ENCODE peak calls at places on chromosomes 16 and 17, in eight cellular contexts. One of them, this sample, is unnamed.

GRCh38 chr16:81035975-81036750 is 521 bp downstream of the ATMIN start:
- DNase-seq in naive thymus-derived CD4-positive, alpha-beta T cell: peak; percentile 34
- DNase-seq in midbrain: peak; percentile 32
- DNase-seq in activated T-helper 1 cell treated with anti-CD3 and anti-CD28 coated beads, Interleukin-2, amount 50 U/mL, for 16 hours: peak; percentile 7
- DNase-seq in coronary artery: no peak
- DNase-seq in stimulated activated CD8-positive, alpha-beta memory T cell treated with anti-CD3 and anti-CD28 coated beads, Interleukin-4, amount 100 ng/mL, for 4 hours: no peak
- DNase-seq in NCI-H1930: no peak
- DNase-seq in adrenal gland: peak; percentile 38
- DNase-seq in this sample: no peak

GRCh38 chr17:82178499-82179290 is 33.9 kb downstream of the CCDC57 start:
- DNase-seq in naive thymus-derived CD4-positive, alpha-beta T cell: no peak
- DNase-seq in midbrain: no peak
- DNase-seq in activated T-helper 1 cell treated with anti-CD3 and anti-CD28 coated beads, Interleukin-2, amount 50 U/mL, for 16 hours: no peak
- DNase-seq in coronary artery: no peak
- DNase-seq in stimulated activated CD8-positive, alpha-beta memory T cell treated with anti-CD3 and anti-CD28 coated beads, Interleukin-4, amount 100 ng/mL, for 4 hours: no peak
- DNase-seq in NCI-H1930: no peak
- DNase-seq in adrenal gland: no peak
- DNase-seq in this sample: no peak

GRCh38 chr16:711548-712320 is 3.2 kb upstream of the METRN start:
- DNase-seq in naive thymus-derived CD4-positive, alpha-beta T cell: peak; percentile 58
- DNase-seq in midbrain: peak; percentile 76
- DNase-seq in activated T-helper 1 cell treated with anti-CD3 and anti-CD28 coated beads, Interleukin-2, amount 50 U/mL, for 16 hours: peak; percentile 70
- DNase-seq in coronary artery: no peak
- DNase-seq in stimulated activated CD8-positive, alpha-beta memory T cell treated with anti-CD3 and anti-CD28 coated beads, Interleukin-4, amount 100 ng/mL, for 4 hours: peak; percentile 56
- DNase-seq in NCI-H1930: peak; percentile 54
- DNase-seq in adrenal gland: peak; percentile 80
- DNase-seq in this sample: peak; percentile 87

GRCh38 chr17:58741121-58741625 is 14.5 kb upstream of the PPM1E start:
- DNase-seq in naive thymus-derived CD4-positive, alpha-beta T cell: no peak
- DNase-seq in midbrain: no peak
- DNase-seq in activated T-helper 1 cell treated with anti-CD3 and anti-CD28 coated beads, Interleukin-2, amount 50 U/mL, for 16 hours: no peak
- DNase-seq in coronary artery: no peak
- DNase-seq in stimulated activated CD8-positive, alpha-beta memory T cell treated with anti-CD3 and anti-CD28 coated beads, Interleukin-4, amount 100 ng/mL, for 4 hours: no peak
- DNase-seq in NCI-H1930: no peak
- DNase-seq in adrenal gland: no peak
- DNase-seq in this sample: no peak

GRCh38 chr17:67241719-67242341 is 3.2 kb downstream of the HELZ start:
- DNase-seq in naive thymus-derived CD4-positive, alpha-beta T cell: no peak
- DNase-seq in midbrain: no peak
- DNase-seq in activated T-helper 1 cell treated with anti-CD3 and anti-CD28 coated beads, Interleukin-2, amount 50 U/mL, for 16 hours: no peak
- DNase-seq in coronary artery: no peak
- DNase-seq in stimulated activated CD8-positive, alpha-beta memory T cell treated with anti-CD3 and anti-CD28 coated beads, Interleukin-4, amount 100 ng/mL, for 4 hours: no peak
- DNase-seq in NCI-H1930: no peak
- DNase-seq in adrenal gland: no peak
- DNase-seq in this sample: no peak

GRCh38 chr16:53821957-53822625 is 118.1 kb downstream of the FTO start:
- DNase-seq in naive thymus-derived CD4-positive, alpha-beta T cell: no peak
- DNase-seq in midbrain: no peak
- DNase-seq in activated T-helper 1 cell treated with anti-CD3 and anti-CD28 coated beads, Interleukin-2, amount 50 U/mL, for 16 hours: no peak
- DNase-seq in coronary artery: no peak
- DNase-seq in stimulated activated CD8-positive, alpha-beta memory T cell treated with anti-CD3 and anti-CD28 coated beads, Interleukin-4, amount 100 ng/mL, for 4 hours: no peak
- DNase-seq in NCI-H1930: no peak
- DNase-seq in adrenal gland: no peak
- DNase-seq in this sample: no peak

GRCh38 chr16:4506450-4506849 is 30.3 kb downstream of the HMOX2 start:
- DNase-seq in naive thymus-derived CD4-positive, alpha-beta T cell: peak; percentile 65
- DNase-seq in midbrain: peak; percentile 80
- DNase-seq in activated T-helper 1 cell treated with anti-CD3 and anti-CD28 coated beads, Interleukin-2, amount 50 U/mL, for 16 hours: no peak
- DNase-seq in coronary artery: no peak
- DNase-seq in stimulated activated CD8-positive, alpha-beta memory T cell treated with anti-CD3 and anti-CD28 coated beads, Interleukin-4, amount 100 ng/mL, for 4 hours: peak; percentile 23
- DNase-seq in NCI-H1930: peak; percentile 33
- DNase-seq in adrenal gland: peak; percentile 73
- DNase-seq in this sample: peak; percentile 55

GRCh38 chr17:75036643-75037268 is 10.0 kb downstream of the ATP5PD start:
- DNase-seq in naive thymus-derived CD4-positive, alpha-beta T cell: peak; percentile 99
- DNase-seq in midbrain: peak; percentile 20
- DNase-seq in activated T-helper 1 cell treated with anti-CD3 and anti-CD28 coated beads, Interleukin-2, amount 50 U/mL, for 16 hours: peak; percentile 84
- DNase-seq in coronary artery: peak; percentile 85
- DNase-seq in stimulated activated CD8-positive, alpha-beta memory T cell treated with anti-CD3 and anti-CD28 coated beads, Interleukin-4, amount 100 ng/mL, for 4 hours: peak; percentile 65
- DNase-seq in NCI-H1930: no peak
- DNase-seq in adrenal gland: peak; percentile 73
- DNase-seq in this sample: peak; percentile 94

GRCh38 chr16:11258553-11259287 is 2.7 kb upstream of the SOCS1 start:
- DNase-seq in naive thymus-derived CD4-positive, alpha-beta T cell: peak; percentile 64
- DNase-seq in midbrain: peak; percentile 75
- DNase-seq in activated T-helper 1 cell treated with anti-CD3 and anti-CD28 coated beads, Interleukin-2, amount 50 U/mL, for 16 hours: no peak
- DNase-seq in coronary artery: no peak
- DNase-seq in stimulated activated CD8-positive, alpha-beta memory T cell treated with anti-CD3 and anti-CD28 coated beads, Interleukin-4, amount 100 ng/mL, for 4 hours: no peak
- DNase-seq in NCI-H1930: no peak
- DNase-seq in adrenal gland: peak; percentile 53
- DNase-seq in this sample: peak; percentile 66

GRCh38 chr16:25109643-25110042 is 1.9 kb upstream of the LCMT1 start:
- DNase-seq in naive thymus-derived CD4-positive, alpha-beta T cell: no peak
- DNase-seq in midbrain: no peak
- DNase-seq in activated T-helper 1 cell treated with anti-CD3 and anti-CD28 coated beads, Interleukin-2, amount 50 U/mL, for 16 hours: no peak
- DNase-seq in coronary artery: peak; percentile 76
- DNase-seq in stimulated activated CD8-positive, alpha-beta memory T cell treated with anti-CD3 and anti-CD28 coated beads, Interleukin-4, amount 100 ng/mL, for 4 hours: no peak
- DNase-seq in NCI-H1930: no peak
- DNase-seq in adrenal gland: peak; percentile 82
- DNase-seq in this sample: no peak

GRCh38 chr17:80795737-80796136 is 195.9 kb upstream of the CHMP6 start:
- DNase-seq in naive thymus-derived CD4-positive, alpha-beta T cell: no peak
- DNase-seq in midbrain: peak; percentile 70
- DNase-seq in activated T-helper 1 cell treated with anti-CD3 and anti-CD28 coated beads, Interleukin-2, amount 50 U/mL, for 16 hours: no peak
- DNase-seq in coronary artery: peak; percentile 63
- DNase-seq in stimulated activated CD8-positive, alpha-beta memory T cell treated with anti-CD3 and anti-CD28 coated beads, Interleukin-4, amount 100 ng/mL, for 4 hours: no peak
- DNase-seq in NCI-H1930: no peak
- DNase-seq in adrenal gland: peak; percentile 74
- DNase-seq in this sample: no peak

GRCh38 chr17:7982666-7983065 is 19.7 kb upstream of the GUCY2D start:
- DNase-seq in naive thymus-derived CD4-positive, alpha-beta T cell: no peak
- DNase-seq in midbrain: no peak
- DNase-seq in activated T-helper 1 cell treated with anti-CD3 and anti-CD28 coated beads, Interleukin-2, amount 50 U/mL, for 16 hours: no peak
- DNase-seq in coronary artery: no peak
- DNase-seq in stimulated activated CD8-positive, alpha-beta memory T cell treated with anti-CD3 and anti-CD28 coated beads, Interleukin-4, amount 100 ng/mL, for 4 hours: no peak
- DNase-seq in NCI-H1930: no peak
- DNase-seq in adrenal gland: no peak
- DNase-seq in this sample: no peak

GRCh38 chr16:66275795-66276428 is 90.6 kb upstream of the CDH5 start:
- DNase-seq in naive thymus-derived CD4-positive, alpha-beta T cell: no peak
- DNase-seq in midbrain: peak; percentile 36
- DNase-seq in activated T-helper 1 cell treated with anti-CD3 and anti-CD28 coated beads, Interleukin-2, amount 50 U/mL, for 16 hours: no peak
- DNase-seq in coronary artery: peak; percentile 59
- DNase-seq in stimulated activated CD8-positive, alpha-beta memory T cell treated with anti-CD3 and anti-CD28 coated beads, Interleukin-4, amount 100 ng/mL, for 4 hours: no peak
- DNase-seq in NCI-H1930: no peak
- DNase-seq in adrenal gland: no peak
- DNase-seq in this sample: no peak

GRCh38 chr17:63439682-63440081 is 6.4 kb downstream of the CYB561 start:
- DNase-seq in naive thymus-derived CD4-positive, alpha-beta T cell: no peak
- DNase-seq in midbrain: no peak
- DNase-seq in activated T-helper 1 cell treated with anti-CD3 and anti-CD28 coated beads, Interleukin-2, amount 50 U/mL, for 16 hours: no peak
- DNase-seq in coronary artery: no peak
- DNase-seq in stimulated activated CD8-positive, alpha-beta memory T cell treated with anti-CD3 and anti-CD28 coated beads, Interleukin-4, amount 100 ng/mL, for 4 hours: no peak
- DNase-seq in NCI-H1930: no peak
- DNase-seq in adrenal gland: no peak
- DNase-seq in this sample: peak; percentile 35

GRCh38 chr16:35239561-35239960 is 1780.1 kb downstream of the TP53TG3F start:
- DNase-seq in naive thymus-derived CD4-positive, alpha-beta T cell: no peak
- DNase-seq in midbrain: no peak
- DNase-seq in activated T-helper 1 cell treated with anti-CD3 and anti-CD28 coated beads, Interleukin-2, amount 50 U/mL, for 16 hours: no peak
- DNase-seq in coronary artery: no peak
- DNase-seq in stimulated activated CD8-positive, alpha-beta memory T cell treated with anti-CD3 and anti-CD28 coated beads, Interleukin-4, amount 100 ng/mL, for 4 hours: no peak
- DNase-seq in NCI-H1930: no peak
- DNase-seq in adrenal gland: no peak
- DNase-seq in this sample: no peak

GRCh38 chr16:54933281-54934150 is 2.9 kb downstream of the IRX5 start:
- DNase-seq in naive thymus-derived CD4-positive, alpha-beta T cell: no peak
- DNase-seq in midbrain: peak; percentile 8
- DNase-seq in activated T-helper 1 cell treated with anti-CD3 and anti-CD28 coated beads, Interleukin-2, amount 50 U/mL, for 16 hours: no peak
- DNase-seq in coronary artery: no peak
- DNase-seq in stimulated activated CD8-positive, alpha-beta memory T cell treated with anti-CD3 and anti-CD28 coated beads, Interleukin-4, amount 100 ng/mL, for 4 hours: no peak
- DNase-seq in NCI-H1930: no peak
- DNase-seq in adrenal gland: no peak
- DNase-seq in this sample: no peak

GRCh38 chr16:14658063-14658462 is 25.3 kb downstream of the BFAR start:
- DNase-seq in naive thymus-derived CD4-positive, alpha-beta T cell: no peak
- DNase-seq in midbrain: no peak
- DNase-seq in activated T-helper 1 cell treated with anti-CD3 and anti-CD28 coated beads, Interleukin-2, amount 50 U/mL, for 16 hours: no peak
- DNase-seq in coronary artery: no peak
- DNase-seq in stimulated activated CD8-positive, alpha-beta memory T cell treated with anti-CD3 and anti-CD28 coated beads, Interleukin-4, amount 100 ng/mL, for 4 hours: no peak
- DNase-seq in NCI-H1930: no peak
- DNase-seq in adrenal gland: no peak
- DNase-seq in this sample: no peak

GRCh38 chr17:74852237-74853047 is 7.2 kb downstream of the GRIN2C start:
- DNase-seq in naive thymus-derived CD4-positive, alpha-beta T cell: peak; percentile 69
- DNase-seq in midbrain: no peak
- DNase-seq in activated T-helper 1 cell treated with anti-CD3 and anti-CD28 coated beads, Interleukin-2, amount 50 U/mL, for 16 hours: peak; percentile 21
- DNase-seq in coronary artery: no peak
- DNase-seq in stimulated activated CD8-positive, alpha-beta memory T cell treated with anti-CD3 and anti-CD28 coated beads, Interleukin-4, amount 100 ng/mL, for 4 hours: no peak
- DNase-seq in NCI-H1930: peak; percentile 71
- DNase-seq in adrenal gland: no peak
- DNase-seq in this sample: peak; percentile 53

GRCh38 chr16:2535644-2536021 is 2.2 kb upstream of the PDPK1 start:
- DNase-seq in naive thymus-derived CD4-positive, alpha-beta T cell: peak; percentile 6
- DNase-seq in midbrain: no peak
- DNase-seq in activated T-helper 1 cell treated with anti-CD3 and anti-CD28 coated beads, Interleukin-2, amount 50 U/mL, for 16 hours: no peak
- DNase-seq in coronary artery: peak; percentile 77
- DNase-seq in stimulated activated CD8-positive, alpha-beta memory T cell treated with anti-CD3 and anti-CD28 coated beads, Interleukin-4, amount 100 ng/mL, for 4 hours: no peak
- DNase-seq in NCI-H1930: no peak
- DNase-seq in adrenal gland: no peak
- DNase-seq in this sample: no peak

GRCh38 chr17:18187226-18187625 is 3.6 kb downstream of the ALKBH5 start:
- DNase-seq in naive thymus-derived CD4-positive, alpha-beta T cell: no peak
- DNase-seq in midbrain: peak; percentile 74
- DNase-seq in activated T-helper 1 cell treated with anti-CD3 and anti-CD28 coated beads, Interleukin-2, amount 50 U/mL, for 16 hours: no peak
- DNase-seq in coronary artery: no peak
- DNase-seq in stimulated activated CD8-positive, alpha-beta memory T cell treated with anti-CD3 and anti-CD28 coated beads, Interleukin-4, amount 100 ng/mL, for 4 hours: no peak
- DNase-seq in NCI-H1930: no peak
- DNase-seq in adrenal gland: no peak
- DNase-seq in this sample: no peak

GRCh38 chr17:81457917-81458555 is 54.6 kb downstream of the ACTG1 start:
- DNase-seq in naive thymus-derived CD4-positive, alpha-beta T cell: no peak
- DNase-seq in midbrain: no peak
- DNase-seq in activated T-helper 1 cell treated with anti-CD3 and anti-CD28 coated beads, Interleukin-2, amount 50 U/mL, for 16 hours: no peak
- DNase-seq in coronary artery: no peak
- DNase-seq in stimulated activated CD8-positive, alpha-beta memory T cell treated with anti-CD3 and anti-CD28 coated beads, Interleukin-4, amount 100 ng/mL, for 4 hours: no peak
- DNase-seq in NCI-H1930: no peak
- DNase-seq in adrenal gland: no peak
- DNase-seq in this sample: no peak

GRCh38 chr17:66654341-66654740 is 180.6 kb upstream of the CACNG5 start:
- DNase-seq in naive thymus-derived CD4-positive, alpha-beta T cell: no peak
- DNase-seq in midbrain: peak; percentile 54
- DNase-seq in activated T-helper 1 cell treated with anti-CD3 and anti-CD28 coated beads, Interleukin-2, amount 50 U/mL, for 16 hours: no peak
- DNase-seq in coronary artery: no peak
- DNase-seq in stimulated activated CD8-positive, alpha-beta memory T cell treated with anti-CD3 and anti-CD28 coated beads, Interleukin-4, amount 100 ng/mL, for 4 hours: no peak
- DNase-seq in NCI-H1930: no peak
- DNase-seq in adrenal gland: no peak
- DNase-seq in this sample: no peak

GRCh38 chr17:8223356-8224063 is 13.1 kb upstream of the AURKB start:
- DNase-seq in naive thymus-derived CD4-positive, alpha-beta T cell: peak; percentile 42
- DNase-seq in midbrain: peak; percentile 68
- DNase-seq in activated T-helper 1 cell treated with anti-CD3 and anti-CD28 coated beads, Interleukin-2, amount 50 U/mL, for 16 hours: no peak
- DNase-seq in coronary artery: no peak
- DNase-seq in stimulated activated CD8-positive, alpha-beta memory T cell treated with anti-CD3 and anti-CD28 coated beads, Interleukin-4, amount 100 ng/mL, for 4 hours: peak; percentile 20
- DNase-seq in NCI-H1930: peak; percentile 39
- DNase-seq in adrenal gland: peak; percentile 65
- DNase-seq in this sample: peak; percentile 29

GRCh38 chr16:53132406-53132805 is 77.6 kb downstream of the CHD9 start:
- DNase-seq in naive thymus-derived CD4-positive, alpha-beta T cell: no peak
- DNase-seq in midbrain: no peak
- DNase-seq in activated T-helper 1 cell treated with anti-CD3 and anti-CD28 coated beads, Interleukin-2, amount 50 U/mL, for 16 hours: no peak
- DNase-seq in coronary artery: no peak
- DNase-seq in stimulated activated CD8-positive, alpha-beta memory T cell treated with anti-CD3 and anti-CD28 coated beads, Interleukin-4, amount 100 ng/mL, for 4 hours: no peak
- DNase-seq in NCI-H1930: no peak
- DNase-seq in adrenal gland: no peak
- DNase-seq in this sample: no peak

GRCh38 chr17:40547079-40547784 is 18.0 kb downstream of the CCR7 start:
- DNase-seq in naive thymus-derived CD4-positive, alpha-beta T cell: peak; percentile 77
- DNase-seq in midbrain: no peak
- DNase-seq in activated T-helper 1 cell treated with anti-CD3 and anti-CD28 coated beads, Interleukin-2, amount 50 U/mL, for 16 hours: peak; percentile 45
- DNase-seq in coronary artery: peak; percentile 57
- DNase-seq in stimulated activated CD8-positive, alpha-beta memory T cell treated with anti-CD3 and anti-CD28 coated beads, Interleukin-4, amount 100 ng/mL, for 4 hours: peak; percentile 52
- DNase-seq in NCI-H1930: peak; percentile 31
- DNase-seq in adrenal gland: peak; percentile 16
- DNase-seq in this sample: peak; percentile 88